ENCODE peak calls at places on chromosomes 3 and 15, in ten cellular contexts. T, I, L, G, Q, F, O, M, Y and K are unnamed samples.
A peak's percentile ranks its signal among the peaks of the same experiment; 100 is the strongest.

GRCh38 chr3:67384790-67385397 is 269.5 kb downstream of the SUCLG2 start:
- DNase-seq in O (no peak), Y (peak; percentile 42), I (peak; percentile 37), Q (no peak), L (peak; percentile 29), F (peak; percentile 23), M (no peak), T (no peak), G (no peak), K (no peak)

GRCh38 chr3:46634856-46635255 is 22.5 kb downstream of the FAM240A start:
- DNase-seq in I (no peak), Y (no peak), G (no peak), M (no peak), O (no peak), F (no peak), T (no peak), L (no peak), Q (no peak), K (no peak)

GRCh38 chr15:98650871-98651481 is 2.6 kb downstream of the IGF1R start:
- DNase-seq in Q (no peak), T (peak; percentile 16), O (no peak), F (no peak), I (no peak), G (no peak), L (peak; percentile 49), M (peak; percentile 33), Y (no peak), K (no peak)

GRCh38 chr3:134563614-134564013 is 77.8 kb downstream of the CEP63 start:
- DNase-seq in G (no peak), O (no peak), F (no peak), Y (no peak), T (no peak), M (no peak), Q (no peak), I (no peak), L (no peak), K (no peak)

GRCh38 chr3:194849166-194849875 is 163.6 kb downstream of the FAM43A start:
- DNase-seq in F (peak; percentile 11), I (no peak), O (no peak), Q (no peak), M (no peak), G (no peak), T (no peak), L (no peak), Y (no peak), K (no peak)

GRCh38 chr3:109927161-109927560 is 589.8 kb upstream of the DPPA4 start:
- DNase-seq in O (no peak), T (no peak), I (no peak), Y (peak; percentile 2), F (peak; percentile 40), Q (no peak), G (no peak), L (no peak), M (no peak), K (no peak)

GRCh38 chr3:187737401-187738088 is 7.7 kb downstream of the BCL6 start:
- DNase-seq in T (peak; percentile 77), G (peak; percentile 92), M (peak; percentile 87), L (peak; percentile 80), F (no peak), Q (no peak), I (peak; percentile 36), O (peak; percentile 94), Y (peak; percentile 41), K (peak; percentile 89)

GRCh38 chr15:67089218-67090193 is 24.1 kb downstream of the SMAD3 start:
- DNase-seq in O (no peak), F (no peak), I (no peak), G (no peak), T (no peak), Y (no peak), L (no peak), M (no peak), Q (no peak), K (no peak)

GRCh38 chr3:117809157-117810081 is 1099.8 kb downstream of the TUSC7 start:
- DNase-seq in Y (no peak), L (no peak), G (no peak), O (no peak), F (no peak), T (no peak), Q (no peak), M (no peak), I (no peak), K (no peak)
- TF ChIP-seq POLR2AphosphoS5 in Y (no peak), L (no peak), G (no peak), O (no peak), F (no peak), T (no peak), Q (no peak), M (no peak), I (no peak), K (no peak)

GRCh38 chr15:45401665-45402161 is 23.4 kb upstream of the GATM start:
- DNase-seq in Y (peak; percentile 33), L (no peak), F (no peak), G (no peak), Q (no peak), M (no peak), I (peak; percentile 9), O (no peak), T (peak; percentile 16), K (no peak)

GRCh38 chr15:45402162-45402954 is 24.0 kb upstream of the GATM start:
- DNase-seq in L (peak; percentile 95), F (peak; percentile 97), G (peak; percentile 99), M (peak; percentile 96), Y (peak; percentile 94), O (peak; percentile 97), Q (peak; percentile 98), I (peak; percentile 98), T (peak; percentile 96), K (peak; percentile 97)

GRCh38 chr15:45407786-45408185 is 29.4 kb upstream of the GATM start:
- DNase-seq in L (no peak), I (no peak), T (no peak), M (no peak), Q (no peak), Y (no peak), G (no peak), F (no peak), O (no peak), K (no peak)

GRCh38 chr15:45399381-45400212 is 21.3 kb upstream of the GATM start:
- DNase-seq in G (no peak), I (no peak), Y (peak; percentile 42), T (no peak), M (no peak), Q (no peak), L (no peak), F (peak; percentile 65), O (no peak), K (no peak)

DNA sequence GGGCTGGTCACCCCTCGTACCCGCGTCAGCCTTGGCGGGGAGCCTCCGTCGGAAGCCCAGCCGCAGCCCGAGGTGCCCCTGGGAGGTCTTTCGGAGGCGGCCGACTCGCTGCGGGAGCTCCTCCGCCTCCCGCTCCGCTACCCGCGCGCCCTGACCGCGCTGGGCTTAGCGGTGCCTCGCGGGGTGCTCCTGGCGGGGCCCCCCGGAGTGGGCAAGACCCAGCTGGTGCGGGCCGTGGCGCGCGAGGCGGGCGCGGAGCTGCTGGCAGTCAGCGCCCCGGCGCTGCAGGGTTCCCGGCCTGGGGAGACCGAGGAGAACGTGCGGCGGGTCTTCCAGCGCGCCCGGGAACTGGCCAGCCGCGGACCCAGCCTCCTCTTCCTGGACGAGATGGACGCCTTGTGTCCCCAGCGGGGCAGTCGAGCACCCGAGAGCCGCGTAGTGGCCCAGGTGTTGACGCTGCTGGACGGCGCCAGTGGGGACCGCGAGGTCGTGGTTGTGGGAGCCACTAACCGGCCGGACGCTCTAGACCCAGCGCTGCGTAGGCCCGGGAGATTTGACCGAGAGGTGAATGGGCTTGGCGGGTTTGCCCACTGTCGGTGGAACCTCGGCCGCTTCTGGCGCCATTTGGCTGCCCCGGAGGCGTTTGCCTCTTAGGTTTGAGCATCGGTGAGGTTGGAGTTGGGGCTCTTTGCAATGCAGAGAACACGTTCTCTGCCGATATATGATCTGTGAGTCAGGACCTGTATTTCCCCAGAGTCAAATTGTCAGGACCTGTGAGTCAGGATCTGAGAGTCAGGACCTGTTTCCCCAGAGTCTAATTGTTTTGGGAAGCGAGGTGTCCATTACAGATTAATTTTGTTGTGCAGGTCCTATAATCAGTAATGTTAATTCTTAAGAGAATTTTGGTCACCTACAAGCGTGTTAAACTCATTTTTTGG is 24.9 kb upstream of the GATM start:
- DNase-seq in F (no peak), L (peak; percentile 42), O (no peak), Y (peak; percentile 70), G (peak; percentile 66), Q (no peak), M (peak; percentile 47), I (peak; percentile 49), T (peak; percentile 48), K (peak; percentile 81)
- TF ChIP-seq EP300 in F (no peak), L (no peak), O (no peak), Y (no peak), G (no peak), Q (no peak), M (no peak), I (no peak), T (no peak), K (no peak)

GRCh38 chr3:12400795-12401194 is 83.5 kb upstream of the TSEN2 start:
- DNase-seq in O (no peak), F (no peak), Q (no peak), M (no peak), Y (no peak), I (no peak), L (no peak), T (no peak), G (no peak), K (no peak)

GRCh38 chr3:12401208-12401607 is 83.1 kb upstream of the TSEN2 start:
- DNase-seq in M (no peak), G (no peak), L (no peak), F (no peak), Y (no peak), T (no peak), I (no peak), Q (no peak), O (no peak), K (no peak)

GRCh38 chr3:12409625-12410596 is 74.4 kb upstream of the TSEN2 start:
- DNase-seq in I (no peak), M (no peak), Q (no peak), T (peak; percentile 62), F (peak; percentile 88), G (no peak), O (peak; percentile 70), Y (no peak), L (peak; percentile 33), K (no peak)

GRCh38 chr3:12408984-12409383 is 75.3 kb upstream of the TSEN2 start:
- DNase-seq in I (no peak), F (peak; percentile 87), T (no peak), Q (no peak), Y (no peak), G (no peak), O (no peak), M (no peak), L (no peak), K (no peak)

DNA sequence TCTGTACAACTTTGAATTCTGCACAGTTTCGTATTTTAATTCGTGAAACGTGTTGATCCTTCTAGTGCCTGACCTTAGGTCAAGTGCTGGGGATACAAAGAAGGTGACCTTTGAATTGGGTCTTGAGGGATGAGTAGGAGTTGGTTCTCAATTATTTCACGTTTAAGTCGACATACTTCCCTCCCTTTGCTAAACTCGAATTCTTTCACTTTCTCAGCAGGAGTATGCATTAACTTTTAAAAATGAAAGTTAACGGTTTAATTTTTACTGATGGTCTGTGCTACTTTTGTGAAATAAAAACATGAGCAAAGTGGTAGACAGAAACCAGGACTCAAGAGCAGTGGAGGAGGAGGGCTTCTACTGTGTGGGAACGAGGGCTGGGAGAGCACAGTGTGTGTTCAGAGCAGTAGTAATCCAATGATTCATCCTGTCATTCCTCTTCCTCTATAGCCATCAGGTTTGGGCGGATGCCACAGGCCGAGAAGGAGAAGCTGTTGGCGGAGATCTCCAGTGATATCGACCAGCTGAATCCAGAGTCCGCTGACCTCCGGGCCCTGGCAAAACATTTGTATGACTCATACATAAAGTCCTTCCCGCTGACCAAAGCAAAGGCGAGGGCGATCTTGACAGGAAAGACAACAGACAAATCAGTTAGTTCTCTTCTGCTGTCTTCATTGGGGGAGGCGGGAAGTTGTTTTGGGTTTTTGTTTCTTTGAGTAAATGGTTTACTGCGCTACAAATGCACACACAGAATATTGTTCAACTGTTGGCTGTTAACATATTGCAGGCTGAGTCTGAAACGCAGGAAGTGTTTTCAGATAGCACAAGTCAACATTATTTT is 78.6 kb upstream of the TSEN2 start:
- DNase-seq in Y (no peak), L (peak; percentile 81), I (peak; percentile 72), T (peak; percentile 86), Q (no peak), M (peak; percentile 85), G (peak; percentile 95), O (peak; percentile 93), F (peak; percentile 99), K (peak; percentile 82)
- TF ChIP-seq POLR2AphosphoS5 in Y (peak; percentile 53), L (no peak), I (no peak), T (peak; percentile 69), Q (no peak), M (peak; percentile 74), G (peak; percentile 57), O (peak; percentile 48), F (peak; percentile 84), K (no peak)

GRCh38 chr3:159632847-159633246 is 355.8 kb upstream of the IL12A start:
- DNase-seq in Y (no peak), G (no peak), L (no peak), T (no peak), Q (no peak), O (no peak), M (no peak), F (no peak), I (no peak), K (no peak)
- TF ChIP-seq EP300 in Y (no peak), G (no peak), L (no peak), T (no peak), Q (no peak), O (no peak), M (no peak), F (no peak), I (no peak), K (no peak)